ENCODE peak calls at places on chromosome 6, in eight cellular contexts. Y, R, P, B, O, S, G and D are unnamed samples.

GRCh38 chr6:148509789-148510581 is 167.3 kb downstream of the SASH1 start:
- DNase-seq in G (peak), S (peak), O (peak), R (peak), B (peak), Y (peak), P (peak), D (peak)

GRCh38 chr6:127459231-127459641 is at the start of gene KIAA0408:
- DNase-seq in R (peak), P (peak), O (peak), S (peak), B (peak), Y (peak), G (peak), D (peak)

GRCh38 chr6:20827798-20828197 is 293.5 kb downstream of the CDKAL1 start:
- DNase-seq in O (no peak), Y (no peak), B (peak), G (peak), S (peak), R (no peak), P (no peak), D (no peak)

GRCh38 chr6:44045672-44046015 is 81.6 kb downstream of the MRPL14 start:
- DNase-seq in G (peak), O (no peak), Y (no peak), R (no peak), B (no peak), S (no peak), P (no peak), D (no peak)

GRCh38 chr6:142886431-142887170 is 58.4 kb downstream of the HIVEP2 start:
- DNase-seq in O (no peak), Y (peak), S (peak), R (peak), P (peak), G (peak), B (no peak), D (no peak)

GRCh38 chr6:161413361-161413771 is 139.5 kb upstream of the AGPAT4 start:
- DNase-seq in S (no peak), R (no peak), B (no peak), O (no peak), P (no peak), Y (no peak), G (no peak), D (no peak)

GRCh38 chr6:40788661-40789111 is 201.5 kb upstream of the LRFN2 start:
- DNase-seq in P (no peak), G (peak), S (peak), Y (peak), O (no peak), R (no peak), B (no peak), D (no peak)

GRCh38 chr6:11795403-11795802 is 16.8 kb upstream of the ADTRP start:
- DNase-seq in S (no peak), Y (no peak), O (no peak), G (no peak), R (peak), B (no peak), P (no peak), D (no peak)

GRCh38 chr6:157531169-157531985 is 150.4 kb downstream of the ZDHHC14 start:
- DNase-seq in Y (peak), P (no peak), S (no peak), R (no peak), O (peak), B (no peak), G (no peak), D (no peak)

GRCh38 chr6:54194067-54194466 is 82.8 kb downstream of the MLIP start:
- DNase-seq in G (peak), B (peak), P (no peak), S (peak), O (no peak), R (peak), Y (no peak), D (no peak)

GRCh38 chr6:17600527-17601388 is 656 bp downstream of the FAM8A1 start:
- DNase-seq in Y (peak), O (peak), R (peak), P (peak), G (peak), S (peak), B (no peak), D (peak)

GRCh38 chr6:167577891-167578361 is 248.8 kb upstream of the AFDN start:
- DNase-seq in G (no peak), B (no peak), O (no peak), P (no peak), Y (no peak), R (no peak), S (no peak), D (peak)

GRCh38 chr6:144920391-144920983 is 635.4 kb downstream of the UTRN start:
- DNase-seq in Y (no peak), R (no peak), B (no peak), O (no peak), G (no peak), P (no peak), S (peak), D (no peak)

GRCh38 chr6:41039060-41039998 is at the start of gene UNC5CL:
- DNase-seq in Y (peak), R (peak), S (peak), P (peak), G (peak), B (no peak), O (peak), D (peak)

GRCh38 chr6:147040041-147040440 is 164.2 kb upstream of the STXBP5 start:
- DNase-seq in Y (no peak), B (peak), G (peak), S (peak), P (no peak), O (no peak), R (no peak), D (no peak)

GRCh38 chr6:17892097-17892686 is 95.2 kb downstream of the KIF13A start:
- DNase-seq in Y (no peak), P (no peak), G (no peak), R (no peak), S (no peak), B (no peak), O (no peak), D (no peak)

GRCh38 chr6:157123245-157123644 is 200.1 kb downstream of the TMEM242 start:
- DNase-seq in O (no peak), Y (no peak), G (peak), R (no peak), S (no peak), B (no peak), P (no peak), D (no peak)

GRCh38 chr6:97067045-97067444 is 142.5 kb downstream of the KLHL32 start:
- DNase-seq in P (no peak), B (no peak), Y (no peak), G (no peak), R (no peak), O (no peak), S (no peak), D (no peak)

GRCh38 chr6:113375950-113376846 is 480.9 kb upstream of the MARCKS start:
- DNase-seq in B (no peak), P (peak), S (peak), R (peak), Y (peak), G (peak), O (no peak), D (no peak)

GRCh38 chr6:157229219-157229607 is 94.1 kb downstream of the TMEM242 start:
- DNase-seq in G (no peak), Y (no peak), B (no peak), S (no peak), P (no peak), O (no peak), R (no peak), D (no peak)

GRCh38 chr6:159929819-159930218 is 39.0 kb downstream of the MAS1 start:
- DNase-seq in P (no peak), Y (peak), O (peak), R (no peak), G (no peak), B (no peak), S (no peak), D (no peak)

GRCh38 chr6:137954253-137954652 is 87.2 kb downstream of the TNFAIP3 start:
- DNase-seq in Y (no peak), B (no peak), S (no peak), G (no peak), P (no peak), O (no peak), R (no peak), D (no peak)

GRCh38 chr6:49646130-49646824 is 9.6 kb upstream of the RHAG start:
- DNase-seq in S (no peak), B (no peak), R (no peak), G (no peak), O (no peak), P (no peak), Y (no peak), D (no peak)

GRCh38 chr6:123803862-123804681 is at the start of gene NKAIN2:
- DNase-seq in B (no peak), O (no peak), S (no peak), R (peak), Y (peak), P (no peak), G (no peak), D (peak)

GRCh38 chr6:32173051-32173727 is 2.7 kb downstream of the AGPAT1 start:
- DNase-seq in O (no peak), S (no peak), G (no peak), Y (no peak), P (no peak), R (no peak), B (no peak), D (no peak)

GRCh38 chr6:106501836-106502447 is 127.4 kb downstream of the RTN4IP1 start:
- DNase-seq in P (no peak), G (no peak), B (no peak), R (no peak), O (no peak), Y (no peak), S (no peak), D (no peak)

GRCh38 chr6:27592107-27592480 is 119.2 kb upstream of the ZNF184 start:
- DNase-seq in O (no peak), S (no peak), P (no peak), Y (peak), R (no peak), B (no peak), G (no peak), D (no peak)

GRCh38 chr6:112202639-112203341 is 51.6 kb downstream of the LAMA4 start:
- DNase-seq in R (peak), Y (peak), O (no peak), S (peak), G (no peak), B (no peak), P (peak), D (no peak)

GRCh38 chr6:70563540-70563939 is 3.2 kb upstream of the SDHAF4 start:
- DNase-seq in P (no peak), Y (no peak), O (no peak), G (peak), R (peak), S (peak), B (peak), D (peak)

GRCh38 chr6:43915213-43915869 is 145.3 kb downstream of the VEGFA start:
- DNase-seq in G (no peak), P (no peak), O (no peak), S (no peak), R (no peak), Y (no peak), B (no peak), D (no peak)

GRCh38 chr6:26215200-26216014 is 128.2 kb downstream of the HFE start:
- DNase-seq in R (peak), G (peak), Y (peak), O (no peak), P (peak), B (no peak), S (peak), D (no peak)
- H3K4me3 ChIP-seq in R (peak), G (peak), Y (no peak), O (peak), P (peak), B (peak), S (peak), D (peak)

GRCh38 chr6:88174906-88175305 is 8.8 kb upstream of the CNR1 start:
- DNase-seq in P (no peak), B (no peak), S (no peak), Y (no peak), G (no peak), R (no peak), O (no peak), D (no peak)

GRCh38 chr6:88179692-88180091 is 13.5 kb upstream of the CNR1 start:
- DNase-seq in R (no peak), Y (no peak), P (no peak), B (no peak), G (no peak), O (no peak), S (no peak), D (no peak)

GRCh38 chr6:88183503-88183902 is 17.4 kb upstream of the CNR1 start:
- DNase-seq in G (no peak), P (no peak), O (no peak), S (no peak), R (no peak), Y (no peak), B (no peak), D (no peak)

DNA sequence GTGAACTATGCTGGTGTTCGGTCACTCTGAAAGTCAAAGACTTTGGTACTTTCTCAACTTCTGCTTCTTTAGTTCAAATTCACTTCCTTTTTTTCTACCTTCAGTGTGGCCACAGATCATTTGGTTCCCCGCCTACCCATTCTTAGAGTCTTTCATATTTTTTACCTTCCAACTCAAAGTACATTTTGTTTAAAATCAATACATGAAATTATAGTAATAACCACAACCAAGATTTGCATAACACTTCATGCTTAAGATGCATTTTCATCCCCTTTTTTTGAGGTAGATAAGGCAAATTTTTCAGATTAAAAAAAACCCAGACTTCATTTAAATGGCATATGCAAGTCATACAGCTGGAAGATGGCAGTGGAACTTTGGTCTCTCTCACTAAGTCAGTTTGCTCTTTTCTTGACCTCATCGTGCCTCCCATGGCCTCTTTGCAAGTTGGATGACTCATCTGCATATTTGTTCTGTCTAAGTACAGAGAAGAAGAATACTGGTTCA is 11.9 kb upstream of the CNR1 start:
- DNase-seq in B (no peak), Y (no peak), R (no peak), G (peak), P (peak), S (peak), O (no peak), D (no peak)
- H3K4me3 ChIP-seq in B (no peak), Y (no peak), R (no peak), G (no peak), P (no peak), S (no peak), O (no peak), D (no peak)

GRCh38 chr6:24122139-24122538 is 3.9 kb upstream of the NRSN1 start:
- DNase-seq in G (no peak), O (no peak), Y (no peak), P (no peak), B (no peak), S (no peak), R (no peak), D (no peak)

GRCh38 chr6:24131751-24132150 is 5.7 kb downstream of the NRSN1 start:
- DNase-seq in P (no peak), S (no peak), G (no peak), B (no peak), Y (no peak), R (no peak), O (no peak), D (no peak)

GRCh38 chr6:24125980-24126379 is at the start of gene NRSN1:
- DNase-seq in S (no peak), Y (no peak), R (no peak), O (no peak), G (no peak), P (no peak), B (no peak), D (peak)

GRCh38 chr6:24126586-24127192 is 674 bp downstream of the NRSN1 start:
- DNase-seq in R (peak), O (peak), S (peak), P (no peak), B (no peak), Y (peak), G (peak), D (peak)

DNA sequence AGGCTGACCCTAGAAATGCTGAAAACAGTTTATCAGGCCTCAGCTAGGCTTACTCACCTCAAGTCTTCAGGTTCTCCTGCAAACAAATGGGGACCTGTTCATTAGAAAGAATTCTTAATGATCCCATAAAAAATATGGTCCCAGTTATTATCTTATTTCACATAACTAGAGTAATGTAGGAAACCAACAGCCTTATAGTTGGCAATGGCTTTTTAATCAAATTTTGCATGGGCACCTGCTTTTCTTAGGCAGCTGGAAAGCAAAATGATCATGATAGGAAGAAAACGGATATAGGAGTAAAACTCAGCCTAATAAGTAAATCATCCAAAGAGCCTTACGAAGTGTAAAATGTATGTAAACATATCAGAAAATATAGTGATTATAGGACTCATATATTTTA is 1.3 kb downstream of the NRSN1 start:
- DNase-seq in P (no peak), Y (no peak), S (no peak), R (no peak), B (no peak), G (no peak), O (no peak), D (no peak)
- H3K4me3 ChIP-seq in P (no peak), Y (no peak), S (no peak), R (no peak), B (no peak), G (no peak), O (no peak), D (no peak)

DNA sequence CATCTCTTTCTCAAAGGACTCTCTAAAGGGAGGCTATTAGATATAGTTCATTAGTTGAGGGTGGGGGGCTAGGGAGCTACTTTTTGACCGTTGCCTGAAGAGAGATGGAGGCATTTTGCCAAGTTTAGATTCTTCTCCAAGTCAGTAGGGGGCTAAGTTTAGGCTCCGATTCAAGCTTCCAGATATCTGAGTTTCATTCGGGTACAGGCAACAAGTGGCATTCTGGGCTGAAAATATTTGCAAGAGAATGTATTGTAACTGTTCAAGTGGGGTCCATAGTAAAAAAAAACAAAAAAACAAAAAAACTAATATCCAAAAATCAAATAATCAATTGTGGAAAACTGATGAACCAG is 43.4 kb upstream of the PIM1 start:
- DNase-seq in O (no peak), G (no peak), Y (no peak), P (no peak), R (no peak), B (no peak), S (no peak), D (no peak)
- H3K4me3 ChIP-seq in O (no peak), G (no peak), Y (no peak), P (no peak), R (no peak), B (no peak), S (no peak), D (no peak)

GRCh38 chr6:111087871-111088667 is 766 bp downstream of the SLC16A10 start:
- DNase-seq in R (peak), O (peak), G (no peak), B (no peak), Y (peak), P (peak), S (peak), D (peak)
- H3K4me3 ChIP-seq in R (peak), O (peak), G (no peak), B (peak), Y (no peak), P (peak), S (peak), D (peak)

GRCh38 chr6:101114703-101115102 is 233.6 kb upstream of the ASCC3 start:
- DNase-seq in R (peak), Y (no peak), B (no peak), S (peak), O (no peak), P (peak), G (peak), D (peak)

GRCh38 chr6:101113468-101114260 is 232.5 kb upstream of the ASCC3 start:
- DNase-seq in G (no peak), O (no peak), P (no peak), B (no peak), R (no peak), S (no peak), Y (no peak), D (no peak)

GRCh38 chr6:101120747-101121146 is 239.6 kb upstream of the ASCC3 start:
- DNase-seq in S (no peak), B (no peak), R (no peak), G (no peak), O (no peak), Y (no peak), P (no peak), D (no peak)

GRCh38 chr6:101116337-101116736 is 235.2 kb upstream of the ASCC3 start:
- DNase-seq in O (no peak), Y (no peak), P (no peak), G (no peak), R (no peak), S (no peak), B (no peak), D (no peak)

DNA sequence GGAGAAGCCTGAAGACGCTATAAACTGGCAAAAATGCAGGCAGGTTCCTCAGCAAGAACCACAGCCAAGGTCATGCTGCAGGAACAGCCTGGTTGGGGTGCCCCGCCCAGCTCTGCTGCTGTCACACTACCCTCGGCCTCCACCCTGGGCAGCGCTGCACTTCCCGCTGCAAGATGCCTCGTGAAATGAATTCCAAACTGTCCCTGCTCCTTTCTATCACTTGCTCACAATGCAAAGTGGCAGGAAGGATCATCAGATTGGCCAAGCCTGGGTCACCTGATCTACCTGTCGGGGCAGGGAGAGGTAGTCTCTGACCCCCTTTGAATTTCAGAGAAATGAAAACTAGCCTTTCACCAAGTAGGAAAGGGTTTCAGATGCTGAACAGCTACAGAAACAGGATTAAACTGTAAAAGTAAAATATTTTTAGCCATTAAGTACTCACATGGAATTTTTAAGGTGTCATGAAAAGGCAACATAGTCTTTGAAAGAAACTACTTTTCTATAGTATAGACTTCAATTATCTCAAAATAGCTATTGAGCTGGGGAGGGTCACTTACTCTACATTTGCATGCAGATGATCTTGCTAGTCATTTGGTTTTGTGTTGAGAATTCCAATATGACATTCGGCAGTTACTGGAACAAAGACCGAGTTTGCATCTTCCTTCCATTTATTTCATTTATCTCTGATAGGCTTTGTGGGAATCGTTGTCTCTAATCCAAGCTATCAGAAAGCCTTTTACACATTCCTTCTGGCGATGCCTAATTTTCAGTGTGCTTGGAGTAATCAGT is 236.5 kb upstream of the ASCC3 start:
- DNase-seq in R (no peak), O (peak), S (no peak), Y (no peak), B (no peak), P (no peak), G (no peak), D (peak)
- H3K4me3 ChIP-seq in R (no peak), O (no peak), S (no peak), Y (no peak), B (no peak), P (no peak), G (no peak), D (no peak)

GRCh38 chr6:139530551-139530950 is 156.1 kb upstream of the CITED2 start:
- DNase-seq in Y (no peak), P (no peak), B (no peak), O (no peak), S (no peak), R (no peak), G (no peak), D (no peak)
- H3K4me3 ChIP-seq in Y (no peak), P (no peak), B (no peak), O (no peak), S (peak), R (no peak), G (no peak), D (no peak)